ENCODE peak calls at places on chromosomes 11 and 22, in four cellular contexts. E, J, G and S are unnamed samples.

GRCh38 chr11:8025816-8026215 is 38.7 kb downstream of the EIF3F start:
- DNase-seq in E (no peak), J (no peak), G (no peak), S (no peak)

GRCh38 chr22:46652081-46652929 is 32.1 kb downstream of the GRAMD4 start:
- DNase-seq in E (no peak), J (peak), G (no peak), S (no peak)

GRCh38 chr11:96205460-96205809 is 137.6 kb downstream of the MAML2 start:
- DNase-seq in E (no peak), J (no peak), G (no peak), S (no peak)

GRCh38 chr11:3950996-3951662 is 95.7 kb downstream of the STIM1 start:
- DNase-seq in E (peak), J (peak), G (no peak), S (no peak)

GRCh38 chr11:134670961-134671370 is 258.9 kb upstream of the B3GAT1 start:
- DNase-seq in E (no peak), J (no peak), G (no peak), S (no peak)

GRCh38 chr22:35409783-35410662 is 10.1 kb downstream of the MCM5 start:
- DNase-seq in E (no peak), J (no peak), G (peak), S (no peak)

GRCh38 chr22:20137671-20138416 is 6.2 kb downstream of the ZDHHC8 start:
- DNase-seq in E (no peak), J (no peak), G (no peak), S (no peak)

GRCh38 chr11:75733346-75734107 is 15.9 kb downstream of the MOGAT2 start:
- DNase-seq in E (no peak), J (no peak), G (no peak), S (no peak)

GRCh38 chr11:36148701-36149100 is 140.5 kb downstream of the COMMD9 start:
- DNase-seq in E (no peak), J (no peak), G (no peak), S (no peak)

GRCh38 chr22:25645964-25646363 is 81.5 kb downstream of the GRK3 start:
- DNase-seq in E (no peak), J (no peak), G (no peak), S (no peak)

GRCh38 chr11:85941380-85941973 is 86.3 kb downstream of the CCDC83 start:
- DNase-seq in E (no peak), J (peak), G (peak), S (no peak)

GRCh38 chr11:59801981-59802638 is 8.5 kb downstream of the MRPL16 start:
- DNase-seq in E (no peak), J (no peak), G (no peak), S (no peak)

GRCh38 chr11:73034777-73035176 is 107.3 kb downstream of the FCHSD2 start:
- DNase-seq in E (no peak), J (no peak), G (no peak), S (no peak)

GRCh38 chr11:28566643-28567042 is 458.5 kb downstream of the METTL15 start:
- DNase-seq in E (no peak), J (peak), G (no peak), S (no peak)

GRCh38 chr11:65857500-65858353 is at the start of gene CFL1:
- DNase-seq in E (peak), J (peak), G (peak), S (peak)

GRCh38 chr11:72719144-72719543 is 33.1 kb downstream of the ARAP1 start:
- DNase-seq in E (no peak), J (no peak), G (no peak), S (no peak)

GRCh38 chr22:36873614-36874308 is 13.0 kb downstream of the NCF4 start:
- DNase-seq in E (no peak), J (no peak), G (peak), S (no peak)

GRCh38 chr22:46002757-46003270 is 25.9 kb upstream of the WNT7B start:
- DNase-seq in E (no peak), J (no peak), G (no peak), S (no peak)

GRCh38 chr11:3200388-3201111 is 18.1 kb downstream of the MRGPRG start:
- DNase-seq in E (no peak), J (no peak), G (no peak), S (no peak)

GRCh38 chr11:8810331-8811301 is 100.4 kb upstream of the AKIP1 start:
- DNase-seq in E (no peak), J (no peak), G (no peak), S (no peak)

GRCh38 chr11:120344302-120345004 is 8.2 kb downstream of the ARHGEF12 start:
- DNase-seq in E (peak), J (no peak), G (no peak), S (no peak)

GRCh38 chr11:122656631-122657101 is 1.1 kb downstream of the UBASH3B start:
- DNase-seq in E (peak), J (no peak), G (peak), S (peak)

GRCh38 chr11:79439430-79439892 is 1.4 kb downstream of the TENM4 start:
- DNase-seq in E (no peak), J (no peak), G (no peak), S (no peak)

GRCh38 chr22:19803736-19804267 is 43.2 kb downstream of the TBX1 start:
- DNase-seq in E (no peak), J (no peak), G (no peak), S (no peak)

GRCh38 chr22:29093501-29093921 is 20.7 kb downstream of the KREMEN1 start:
- DNase-seq in E (no peak), J (no peak), G (no peak), S (no peak)

GRCh38 chr11:73249304-73249703 is 22.8 kb upstream of the P2RY6 start:
- DNase-seq in E (no peak), J (no peak), G (no peak), S (no peak)